ENCODE peak calls at places on chromosomes 7 and 10, in five cellular contexts. A is SJSA1; L is effector CD8-positive, alpha-beta T cell; Y is activated effector memory CD4-positive, alpha-beta T cell treated with anti-CD3 and anti-CD28 coated beads, Interleukin-2, amount 50 U/mL, for 16 hours; R is HuH-7. J is an unnamed sample.

GRCh38 chr7:83996879-83997278 is 197.7 kb downstream of the SEMA3A start:
- DNase-seq in R (no peak), A (no peak), L (no peak), Y (no peak), J (no peak)

GRCh38 chr10:31011660-31012022 is 20.0 kb downstream of the ZNF438 start:
- DNase-seq in A (no peak), L (no peak), Y (no peak), R (no peak), J (no peak)

GRCh38 chr7:935321-936130 is 19.0 kb downstream of the ADAP1 start:
- DNase-seq in L (no peak), A (no peak), R (no peak), Y (peak), J (no peak)

GRCh38 chr7:158023157-158023556 is 564.5 kb downstream of the PTPRN2 start:
- DNase-seq in A (peak), L (no peak), Y (no peak), R (no peak), J (no peak)

GRCh38 chr10:118958984-118959916 is 70.3 kb upstream of the NANOS1 start:
- DNase-seq in L (no peak), Y (no peak), A (peak), R (no peak), J (peak)

GRCh38 chr10:73113543-73113942 is 3.3 kb downstream of the NUDT13 start:
- DNase-seq in R (no peak), Y (no peak), L (no peak), A (no peak), J (no peak)

GRCh38 chr10:29257106-29257783 is 31.6 kb upstream of the LYZL1 start:
- DNase-seq in L (no peak), Y (no peak), R (peak), A (no peak), J (peak)

GRCh38 chr10:111578076-111578475 is 501.2 kb downstream of the ADRA2A start:
- DNase-seq in Y (no peak), R (no peak), A (no peak), L (no peak), J (no peak)

GRCh38 chr10:6102128-6102527 is 13.3 kb downstream of the RBM17 start:
- DNase-seq in L (no peak), A (no peak), Y (no peak), R (no peak), J (no peak)

GRCh38 chr10:14665304-14665703 is 109.4 kb downstream of the FAM107B start:
- DNase-seq in Y (no peak), A (no peak), L (no peak), R (no peak), J (no peak)

GRCh38 chr10:35213699-35214098 is 87.1 kb downstream of the CREM start:
- DNase-seq in Y (no peak), R (no peak), L (no peak), A (no peak), J (no peak)

GRCh38 chr7:108158766-108159165 is 28.6 kb upstream of the LAMB4 start:
- DNase-seq in R (no peak), Y (no peak), A (no peak), L (no peak), J (no peak)

GRCh38 chr7:22672892-22673637 is 53.9 kb upstream of the IL6 start:
- DNase-seq in Y (no peak), A (no peak), R (peak), L (no peak), J (peak)

GRCh38 chr7:91772100-91772794 is 108.3 kb downstream of the MTERF1 start:
- DNase-seq in Y (no peak), L (no peak), R (no peak), A (no peak), J (no peak)

GRCh38 chr10:68982389-68982788 is 6.2 kb upstream of the KIFBP start:
- DNase-seq in A (no peak), R (no peak), Y (no peak), L (no peak), J (no peak)

GRCh38 chr7:4748267-4748666 is 27.2 kb upstream of the AP5Z1 start:
- DNase-seq in Y (no peak), A (no peak), R (no peak), L (no peak), J (no peak)

GRCh38 chr10:124875596-124875995 is 66.3 kb upstream of the ZRANB1 start:
- DNase-seq in Y (no peak), A (no peak), L (no peak), R (no peak), J (peak)

GRCh38 chr7:117401293-117402002 is 25.8 kb downstream of the ASZ1 start:
- DNase-seq in A (no peak), Y (no peak), L (no peak), R (peak), J (no peak)

GRCh38 chr10:8129438-8129837 is 75.0 kb downstream of the GATA3 start:
- DNase-seq in Y (no peak), R (no peak), L (no peak), A (no peak), J (no peak)

GRCh38 chr7:107023522-107024149 is 20.9 kb upstream of the PRKAR2B start:
- DNase-seq in Y (no peak), L (no peak), A (no peak), R (no peak), J (no peak)

GRCh38 chr10:28664369-28664740 is 13.0 kb upstream of the BAMBI start:
- DNase-seq in Y (no peak), R (no peak), A (no peak), L (no peak), J (no peak)

GRCh38 chr10:113035724-113036312 is 85.8 kb downstream of the TCF7L2 start:
- DNase-seq in L (no peak), Y (no peak), R (no peak), A (no peak), J (no peak)

GRCh38 chr7:133389727-133390126 is 136.8 kb downstream of the EXOC4 start:
- DNase-seq in L (no peak), A (no peak), Y (no peak), R (no peak), J (no peak)

GRCh38 chr10:47361293-47361692 is 13.1 kb downstream of the RBP3 start:
- DNase-seq in R (peak), A (peak), L (no peak), Y (peak), J (no peak)

GRCh38 chr10:121134711-121135110 is 283.5 kb downstream of the WDR11 start:
- DNase-seq in Y (no peak), A (no peak), L (no peak), R (no peak), J (no peak)

GRCh38 chr10:17888189-17888588 is 63.5 kb upstream of the SLC39A12 start:
- DNase-seq in L (no peak), A (no peak), Y (no peak), R (no peak), J (no peak)

GRCh38 chr7:26085771-26086170 is 66.2 kb upstream of the NFE2L3 start:
- DNase-seq in R (no peak), L (no peak), A (no peak), Y (no peak), J (no peak)

GRCh38 chr10:132299381-132300336 is 8.1 kb downstream of the STK32C start:
- DNase-seq in A (no peak), R (no peak), Y (peak), L (no peak), J (no peak)

J was measured in PC-9.